ENCODE peak calls at places on chromosome 17, in five cellular contexts. U is A549; T is activated CD4-positive, alpha-beta T cell treated with anti-CD3 and anti-CD28 coated beads for 36 hours; K is upper lobe of left lung; G is K562. Z is an unnamed sample.
A peak's percentile ranks its signal among the peaks of the same experiment; 100 is the strongest.

GRCh38 chr17:80649200-80649644 is 104.6 kb downstream of the RPTOR start:
- ATAC-seq in U (no peak), T (peak; percentile 23), K (no peak), G (no peak), Z (peak; percentile 70)

GRCh38 chr17:82866521-82867214 is 26.8 kb upstream of the ZNF750 start:
- ATAC-seq in U (no peak), T (no peak), K (no peak), G (no peak), Z (no peak)

GRCh38 chr17:77887464-77888241 is 70.8 kb upstream of the TNRC6C start:
- ATAC-seq in U (peak; percentile 63), T (peak; percentile 82), K (peak; percentile 82), G (peak; percentile 52), Z (peak; percentile 83)

GRCh38 chr17:36152639-36153120 is 23.8 kb downstream of the TBC1D3B start:
- ATAC-seq in U (peak; percentile 60), T (no peak), K (peak; percentile 25), G (no peak), Z (no peak)

GRCh38 chr17:2564876-2565275 is 28.6 kb upstream of the PAFAH1B1 start:
- ATAC-seq in U (peak; percentile 65), T (no peak), K (peak; percentile 81), G (no peak), Z (no peak)

GRCh38 chr17:65664296-65664695 is 102.8 kb upstream of the AXIN2 start:
- ATAC-seq in U (no peak), T (no peak), K (no peak), G (no peak), Z (no peak)

GRCh38 chr17:45719335-45720071 is 64.6 kb upstream of the CRHR1 start:
- ATAC-seq in U (peak; percentile 93), T (no peak), K (no peak), G (peak; percentile 85), Z (no peak)

GRCh38 chr17:17141860-17142552 is 64.1 kb downstream of the PLD6 start:
- ATAC-seq in U (peak; percentile 67), T (peak; percentile 59), K (no peak), G (peak; percentile 92), Z (no peak)

GRCh38 chr17:49985310-49985990 is 9.6 kb downstream of the DLX3 start:
- ATAC-seq in U (no peak), T (no peak), K (no peak), G (no peak), Z (no peak)

GRCh38 chr17:17970699-17971430 is 1.3 kb downstream of the TOM1L2 start:
- ATAC-seq in U (no peak), T (no peak), K (no peak), G (no peak), Z (no peak)

GRCh38 chr17:33019161-33019560 is 27.5 kb downstream of the SPACA3 start:
- ATAC-seq in U (no peak), T (no peak), K (no peak), G (no peak), Z (no peak)

GRCh38 chr17:1643293-1643998 is 2.1 kb downstream of the SCARF1 start:
- ATAC-seq in U (peak; percentile 1), T (peak; percentile 20), K (no peak), G (no peak), Z (peak; percentile 19)

GRCh38 chr17:40458001-40458791 is 14.9 kb downstream of the IGFBP4 start:
- ATAC-seq in U (peak; percentile 7), T (no peak), K (no peak), G (peak; percentile 22), Z (no peak)

GRCh38 chr17:40490289-40490853 is 11.1 kb downstream of the TNS4 start:
- ATAC-seq in U (peak; percentile 1), T (peak; percentile 55), K (no peak), G (peak; percentile 77), Z (no peak)

GRCh38 chr17:76091526-76092285 is 11.9 kb downstream of the EXOC7 start:
- ATAC-seq in U (no peak), T (peak; percentile 69), K (no peak), G (no peak), Z (peak; percentile 38)

GRCh38 chr17:51486091-51486490 is 225.7 kb downstream of the UTP18 start:
- ATAC-seq in U (no peak), T (no peak), K (no peak), G (no peak), Z (no peak)

GRCh38 chr17:11720816-11721215 is 122.5 kb downstream of the DNAH9 start:
- ATAC-seq in U (no peak), T (no peak), K (no peak), G (no peak), Z (no peak)

GRCh38 chr17:5241861-5242671 is 7.4 kb upstream of the SCIMP start:
- ATAC-seq in U (no peak), T (peak; percentile 74), K (no peak), G (no peak), Z (peak; percentile 59)

GRCh38 chr17:82752371-82753200 is 721 bp downstream of the TBCD start:
- ATAC-seq in U (peak; percentile 48), T (peak; percentile 34), K (peak; percentile 57), G (peak; percentile 47), Z (peak; percentile 31)

GRCh38 chr17:42760652-42761581 is at the start of gene RAMP2:
- ATAC-seq in U (peak; percentile 65), T (peak; percentile 27), K (no peak), G (no peak), Z (peak; percentile 37)

GRCh38 chr17:19771971-19772630 is 24.0 kb upstream of the ALDH3A1 start:
- ATAC-seq in U (peak; percentile 15), T (peak; percentile 75), K (no peak), G (no peak), Z (peak; percentile 28)

GRCh38 chr17:80295559-80295958 is 34.9 kb downstream of the RNF213 start:
- ATAC-seq in U (no peak), T (no peak), K (no peak), G (no peak), Z (peak; percentile 38)

GRCh38 chr17:16199093-16199492 is 16.2 kb downstream of the NCOR1 start:
- ATAC-seq in U (no peak), T (no peak), K (no peak), G (no peak), Z (no peak)

GRCh38 chr17:42682400-42683384 is at the start of gene CNTNAP1:
- ATAC-seq in U (peak; percentile 5), T (peak; percentile 16), K (no peak), G (no peak), Z (no peak)

GRCh38 chr17:39244016-39244599 is 18.4 kb upstream of the STAC2 start:
- ATAC-seq in U (peak; percentile 11), T (no peak), K (no peak), G (no peak), Z (no peak)

GRCh38 chr17:41322903-41323895 is 7.7 kb upstream of the KRTAP17-1 start:
- ATAC-seq in U (no peak), T (no peak), K (no peak), G (no peak), Z (no peak)